ENCODE peak calls at places on chromosome 11, in four cellular contexts. I, U, E and K are unnamed samples.

GRCh38 chr11:88398372-88399140 is 61.0 kb upstream of the CTSC start:
- DNase-seq in U (peak), I (peak), E (no peak), K (peak)

GRCh38 chr11:64735860-64736259 is 8.1 kb downstream of the RASGRP2 start:
- DNase-seq in I (no peak), U (no peak), E (no peak), K (no peak)

GRCh38 chr11:114738954-114739353 is 60.6 kb downstream of the NXPE2 start:
- DNase-seq in E (peak), U (peak), I (peak), K (peak)

GRCh38 chr11:70405679-70406395 is 7.5 kb downstream of the CTTN start:
- DNase-seq in U (no peak), E (no peak), I (no peak), K (no peak)

GRCh38 chr11:561148-562003 is 606 bp downstream of the RASSF7 start:
- DNase-seq in U (no peak), E (peak), I (peak), K (peak)

GRCh38 chr11:34654491-34655334 is 33.8 kb downstream of the EHF start:
- DNase-seq in E (no peak), I (peak), U (peak), K (peak)

GRCh38 chr11:32071811-32072210 is 19.1 kb upstream of the RCN1 start:
- DNase-seq in E (no peak), I (peak), U (peak), K (peak)

GRCh38 chr11:127474735-127475134 is 474.2 kb upstream of the KIRREL3 start:
- DNase-seq in E (no peak), U (no peak), I (no peak), K (no peak)

GRCh38 chr11:64776425-64776824 is 1.9 kb downstream of the SF1 start:
- DNase-seq in U (no peak), I (no peak), E (no peak), K (no peak)

GRCh38 chr11:13215157-13215556 is 62.4 kb upstream of the BMAL1 start:
- DNase-seq in I (no peak), E (no peak), U (peak), K (peak)
- TF ChIP-seq MAZ in I (no peak), E (no peak), U (no peak), K (no peak)

DNA sequence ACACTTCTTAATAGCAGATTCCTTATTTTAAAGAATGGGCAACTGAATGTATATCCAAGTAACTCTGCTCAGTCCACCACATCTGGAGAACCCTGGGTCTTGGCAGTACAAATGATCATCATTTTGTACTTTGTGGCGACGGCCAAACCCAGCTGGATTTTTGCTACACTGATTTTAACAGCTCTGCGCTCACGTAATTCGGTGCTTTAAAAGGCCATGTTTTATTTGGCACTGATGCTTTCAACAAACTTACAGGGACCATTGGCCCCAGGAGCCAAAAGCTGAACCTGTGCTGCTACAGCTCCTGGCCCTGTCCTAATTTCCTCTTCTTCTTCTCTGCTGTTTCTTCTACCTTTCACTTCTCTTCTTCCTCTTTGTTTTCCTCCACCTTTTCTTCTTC is 60.8 kb upstream of the PDE3B start:
- DNase-seq in U (no peak), I (no peak), E (no peak), K (no peak)
- TF ChIP-seq MAZ in U (no peak), I (no peak), E (no peak), K (no peak)

GRCh38 chr11:44658451-44658850 is 68.3 kb upstream of the TSPAN18 start:
- DNase-seq in E (no peak), U (peak), I (no peak), K (peak)
- TF ChIP-seq MAZ in E (no peak), U (no peak), I (no peak), K (no peak)

DNA sequence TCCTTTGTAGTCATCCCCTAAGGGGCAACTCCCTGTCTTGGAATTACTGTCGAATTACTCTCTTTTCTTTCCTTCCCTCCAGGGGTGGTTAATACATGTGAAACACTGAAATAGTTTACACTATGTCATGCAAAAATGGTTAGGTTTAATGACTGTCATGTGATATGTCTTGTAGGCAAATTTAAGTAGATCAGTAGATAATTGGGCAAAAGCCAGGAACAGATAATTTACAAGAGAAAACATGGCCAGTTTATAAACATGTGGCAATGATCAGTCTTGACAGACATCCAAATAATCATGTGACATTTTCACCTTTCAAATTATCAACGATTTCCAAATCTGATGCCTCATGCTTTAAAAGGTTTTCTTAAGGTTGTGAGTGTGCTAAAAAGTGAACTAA is 3.9 kb downstream of the VWA5A start:
- DNase-seq in E (no peak), I (no peak), U (no peak), K (no peak)
- TF ChIP-seq MAZ in E (no peak), I (no peak), U (no peak), K (no peak)

DNA sequence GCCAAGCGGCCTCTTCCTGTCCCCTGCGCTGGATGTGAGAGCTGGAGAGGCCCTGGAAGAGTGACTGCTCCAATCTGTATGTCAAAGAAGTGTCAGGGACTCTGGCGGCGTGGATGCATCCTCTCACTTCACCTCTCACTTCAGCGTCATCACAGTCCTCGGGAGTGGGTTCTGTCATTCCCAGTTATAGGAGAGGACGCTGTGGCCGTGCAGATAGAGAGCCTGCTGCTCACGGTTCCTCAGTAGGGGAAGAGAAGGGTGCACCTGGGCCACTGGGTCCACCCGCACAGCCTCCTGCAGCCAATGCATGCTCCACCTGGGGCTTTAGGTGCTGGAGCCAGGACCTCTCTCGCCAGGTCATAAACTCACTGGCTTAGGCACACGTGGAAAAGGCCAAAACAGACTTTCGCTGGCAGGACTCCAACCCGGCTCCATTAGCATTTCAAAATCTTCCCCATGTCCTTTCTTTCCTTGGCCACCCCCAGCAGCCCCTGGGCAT is 57.6 kb downstream of the ST14 start:
- DNase-seq in E (no peak), U (no peak), I (no peak), K (no peak)
- TF ChIP-seq MAZ in E (no peak), U (no peak), I (no peak), K (no peak)

GRCh38 chr11:6326303-6326702 is 6.0 kb upstream of the CAVIN3 start:
- DNase-seq in I (no peak), E (no peak), U (no peak), K (no peak)

GRCh38 chr11:6320411-6321207 is at the start of gene CAVIN3:
- DNase-seq in U (peak), E (no peak), I (no peak), K (peak)

GRCh38 chr11:6321961-6322362 is 1.7 kb upstream of the CAVIN3 start:
- DNase-seq in U (peak), I (no peak), E (no peak), K (no peak)

GRCh38 chr11:6321356-6321755 is 1.1 kb upstream of the CAVIN3 start:
- DNase-seq in I (no peak), U (no peak), E (no peak), K (no peak)

GRCh38 chr11:6323291-6323905 is 3.1 kb upstream of the CAVIN3 start:
- DNase-seq in U (no peak), E (no peak), I (no peak), K (no peak)
- TF ChIP-seq MAZ in U (no peak), E (no peak), I (no peak), K (no peak)

GRCh38 chr11:68564261-68564660 is 103.7 kb downstream of the PPP6R3 start:
- DNase-seq in I (no peak), E (no peak), U (no peak), K (no peak)
- TF ChIP-seq MAZ in I (no peak), E (no peak), U (no peak), K (no peak)

GRCh38 chr11:132187814-132188213 is 817.4 kb downstream of the NTM start:
- DNase-seq in U (peak), E (no peak), I (no peak), K (no peak)
- TF ChIP-seq MAZ in U (no peak), E (no peak), I (no peak), K (no peak)

DNA sequence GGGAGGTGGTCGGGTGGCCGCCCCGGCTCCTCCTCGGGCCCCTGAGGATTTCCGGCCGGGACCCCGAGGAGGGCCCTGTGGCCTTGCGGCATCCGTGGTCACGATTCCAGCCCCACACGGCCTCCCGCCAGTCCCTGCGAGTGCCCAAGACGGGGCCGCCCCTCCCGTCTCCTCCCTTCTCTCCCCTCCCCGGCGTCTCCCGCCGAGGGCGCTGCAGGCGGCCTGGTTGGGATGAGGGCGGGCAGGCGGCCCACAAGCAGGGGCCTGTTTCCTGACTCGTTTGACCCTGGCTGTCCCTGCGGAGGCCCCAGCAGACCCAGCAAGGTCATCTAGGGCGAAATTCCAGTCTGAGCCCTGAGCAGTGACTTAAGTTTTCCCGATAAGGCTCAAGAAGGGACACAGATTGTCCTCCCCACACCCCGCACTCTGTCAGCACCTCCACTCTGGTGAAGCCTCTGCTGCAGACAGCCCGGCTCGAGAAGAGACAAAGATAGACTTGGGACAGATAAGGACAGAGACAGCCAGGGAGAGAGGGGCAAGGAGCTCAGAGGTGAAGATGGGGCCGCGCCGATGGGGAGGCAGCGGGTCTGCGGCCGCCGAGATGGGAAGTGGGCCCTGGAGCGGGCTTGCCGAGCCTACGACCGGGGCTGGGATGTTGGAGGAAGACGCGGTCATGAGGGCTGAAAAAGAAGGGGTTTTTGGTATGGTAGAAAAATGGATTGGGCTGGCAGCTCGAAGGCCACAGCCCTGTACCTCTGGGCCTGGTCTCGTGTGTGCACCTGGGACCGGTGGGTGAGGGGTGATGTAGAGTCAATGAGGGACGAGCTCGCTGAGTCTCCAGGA is 95.0 kb downstream of the SWAP70 start:
- DNase-seq in U (peak), E (peak), I (peak), K (peak)
- TF ChIP-seq MAZ in U (peak), E (peak), I (peak), K (peak)